ENCODE peak calls at places on chromosomes 3 and 15, in eight cellular contexts. U is germinal center; T is fibroblast of lung; S is HuH-7.5; W is stimulated activated CD4-positive, alpha-beta T cell treated with anti-CD3 and anti-CD28 coated beads, Interleukin-1b, Interleukin-23, amount 100 ng/mL, for 48 hours; P is C1 segment of cervical spinal cord; R is iris pigment epithelial cell; B is ELF-1. K is an unnamed sample.

GRCh38 chr15:101452572-101452971 is 36.9 kb downstream of the PCSK6 start:
- DNase-seq in U (no peak), T (no peak), S (no peak), W (no peak), P (no peak), R (no peak), B (no peak), K (no peak)

GRCh38 chr3:45972534-45973402 is 22.9 kb downstream of the FYCO1 start:
- DNase-seq in U (no peak), T (peak; percentile 93), S (no peak), W (no peak), P (no peak), R (peak; percentile 97), B (no peak), K (no peak)

GRCh38 chr3:194140520-194141414 is 4.8 kb downstream of the HES1 start:
- DNase-seq in U (peak; percentile 21), T (no peak), S (peak; percentile 61), W (peak; percentile 28), P (peak; percentile 59), R (peak; percentile 80), B (peak; percentile 94), K (peak; percentile 91)

GRCh38 chr3:17290894-17291293 is 406.1 kb downstream of the PLCL2 start:
- DNase-seq in U (no peak), T (peak; percentile 9), S (no peak), W (no peak), P (no peak), R (peak; percentile 9), B (no peak), K (no peak)

GRCh38 chr3:3998140-3998977 is 199.1 kb downstream of the LRRN1 start:
- DNase-seq in U (peak; percentile 3), T (peak; percentile 1), S (peak; percentile 37), W (peak; percentile 14), P (no peak), R (peak; percentile 31), B (peak; percentile 71), K (peak; percentile 87)

GRCh38 chr3:29318251-29318650 is 37.4 kb downstream of the RBMS3 start:
- DNase-seq in U (no peak), T (no peak), S (no peak), W (no peak), P (no peak), R (no peak), B (no peak), K (no peak)

GRCh38 chr3:177807150-177807875 is 610.0 kb upstream of the TBL1XR1 start:
- DNase-seq in U (no peak), T (peak; percentile 36), S (no peak), W (no peak), P (no peak), R (peak; percentile 94), B (no peak), K (peak; percentile 65)

GRCh38 chr3:125072749-125073404 is 17.1 kb upstream of the HEG1 start:
- DNase-seq in U (no peak), T (peak; percentile 62), S (no peak), W (no peak), P (no peak), R (no peak), B (no peak), K (no peak)

GRCh38 chr3:115633467-115633866 is 10.2 kb downstream of the GAP43 start:
- DNase-seq in U (no peak), T (no peak), S (no peak), W (no peak), P (no peak), R (no peak), B (no peak), K (no peak)

K was measured in mesendoderm.